ENCODE peak calls at places on chromosome 19, in eight cellular contexts. F is fibroblast of pulmonary artery, Q is keratinocyte, S is lung, K is activated B cell treated with CpG ODN at 0.5 μM for 24 hours, I is GM13976, G is AG09309, N is mucosa of descending colon. X is an unnamed sample.

GRCh38 chr19:41851456-41851855 is 6.6 kb downstream of the DMRTC2 start:
- DNase-seq in F (no peak), Q (no peak), S (no peak), K (no peak), I (no peak), G (no peak), N (no peak), X (no peak)

GRCh38 chr19:12484371-12485322 is at the start of gene ZNF709:
- DNase-seq in F (peak; percentile 85), Q (peak; percentile 30), S (peak; percentile 91), K (peak; percentile 90), I (peak; percentile 94), G (peak; percentile 20), N (peak; percentile 95), X (peak; percentile 89)

GRCh38 chr19:16197188-16197621 is 506 bp upstream of the AP1M1 start:
- DNase-seq in F (peak; percentile 60), Q (no peak), S (no peak), K (no peak), I (peak; percentile 11), G (peak; percentile 96), N (no peak), X (no peak)

GRCh38 chr19:54188224-54188871 is 1.0 kb downstream of the MBOAT7 start:
- DNase-seq in F (peak; percentile 42), Q (no peak), S (peak; percentile 47), K (no peak), I (no peak), G (no peak), N (peak; percentile 55), X (peak; percentile 32)

GRCh38 chr19:20167020-20167644 is at the start of gene ZNF486:
- DNase-seq in F (peak; percentile 96), Q (peak; percentile 72), S (peak; percentile 94), K (peak; percentile 80), I (peak; percentile 76), G (peak; percentile 89), N (peak; percentile 92), X (peak; percentile 94)

GRCh38 chr19:46076951-46077814 is 36.4 kb upstream of the IGFL4 start:
- DNase-seq in F (peak; percentile 89), Q (no peak), S (no peak), K (no peak), I (peak; percentile 82), G (peak; percentile 32), N (peak; percentile 37), X (no peak)

GRCh38 chr19:9881720-9882119 is 46.6 kb downstream of the PIN1 start:
- DNase-seq in F (no peak), Q (no peak), S (no peak), K (no peak), I (no peak), G (no peak), N (peak; percentile 58), X (no peak)

GRCh38 chr19:14337510-14337909 is 43.7 kb upstream of the ADGRE5 start:
- DNase-seq in F (peak; percentile 26), Q (no peak), S (no peak), K (no peak), I (no peak), G (no peak), N (peak; percentile 85), X (peak; percentile 31)

GRCh38 chr19:48795855-48796142 is 15.0 kb downstream of the BCAT2 start:
- DNase-seq in F (no peak), Q (no peak), S (no peak), K (no peak), I (peak; percentile 34), G (no peak), N (peak; percentile 39), X (no peak)

GRCh38 chr19:10417598-10418280 is 2.6 kb upstream of the PDE4A start:
- DNase-seq in F (no peak), Q (no peak), S (no peak), K (no peak), I (peak; percentile 31), G (no peak), N (no peak), X (no peak)

GRCh38 chr19:5851302-5851701 is at the start of gene FUT3:
- DNase-seq in F (no peak), Q (no peak), S (peak; percentile 72), K (no peak), I (no peak), G (no peak), N (peak; percentile 85), X (no peak)

GRCh38 chr19:12782424-12783225 is 7.3 kb upstream of the HOOK2 start:
- DNase-seq in F (peak; percentile 92), Q (no peak), S (peak; percentile 88), K (peak; percentile 89), I (peak; percentile 85), G (no peak), N (peak; percentile 90), X (peak; percentile 87)

GRCh38 chr19:6417713-6418561 is 6.7 kb downstream of the KHSRP start:
- DNase-seq in F (peak; percentile 28), Q (no peak), S (no peak), K (no peak), I (no peak), G (no peak), N (peak; percentile 47), X (no peak)

GRCh38 chr19:10797078-10797477 is 38.9 kb downstream of the TMED1 start:
- DNase-seq in F (no peak), Q (no peak), S (no peak), K (no peak), I (no peak), G (no peak), N (no peak), X (peak; percentile 75)

GRCh38 chr19:15136234-15136954 is 29.2 kb downstream of the SYDE1 start:
- DNase-seq in F (no peak), Q (no peak), S (no peak), K (no peak), I (no peak), G (no peak), N (no peak), X (no peak)

GRCh38 chr19:33407140-33407551 is 33.6 kb downstream of the CEBPG start:
- DNase-seq in F (no peak), Q (no peak), S (no peak), K (no peak), I (no peak), G (no peak), N (no peak), X (no peak)
- TF ChIP-seq CTCF in F (no peak), Q (peak; percentile 7), S (no peak), K (no peak), I (no peak), G (no peak), N (no peak), X (peak; percentile 59)

DNA sequence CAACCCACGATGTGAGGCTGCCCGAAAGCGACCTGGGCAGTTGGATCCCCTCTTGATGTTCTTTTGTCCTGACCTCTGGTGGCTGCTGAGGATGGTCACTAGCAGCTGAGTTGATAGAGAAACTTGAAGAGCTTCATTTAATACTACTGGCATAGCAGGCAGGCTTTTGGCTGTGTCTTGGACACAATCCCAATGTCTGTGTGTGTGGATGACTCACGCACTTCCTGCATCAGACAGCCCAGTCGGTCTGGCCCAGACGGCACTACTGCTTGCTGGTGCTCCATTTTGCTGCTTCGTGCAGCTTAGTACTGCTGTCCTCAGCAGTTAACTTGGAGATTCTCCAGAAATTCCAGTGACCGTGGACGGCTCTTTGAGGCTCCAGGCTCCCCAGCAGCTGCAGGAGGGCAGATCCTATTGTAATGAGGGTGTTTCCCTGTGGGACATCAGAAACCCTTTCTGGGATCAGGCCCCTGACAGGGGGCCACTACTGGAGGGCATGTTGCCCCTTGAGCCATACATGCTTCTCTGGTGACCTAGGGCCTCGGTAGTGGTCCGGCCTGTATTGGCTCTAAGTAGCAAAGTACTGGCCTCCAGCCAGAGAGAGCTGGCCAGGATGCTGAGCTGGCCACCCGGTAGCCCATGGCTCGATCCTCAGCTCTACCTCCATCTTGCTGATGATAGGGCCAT is 4.5 kb downstream of the FPR3 start:
- DNase-seq in F (peak; percentile 100), Q (no peak), S (peak; percentile 72), K (no peak), I (no peak), G (peak; percentile 98), N (peak; percentile 41), X (no peak)
- TF ChIP-seq CTCF in F (peak; percentile 31), Q (no peak), S (no peak), K (no peak), I (no peak), G (peak; percentile 31), N (no peak), X (no peak)

DNA sequence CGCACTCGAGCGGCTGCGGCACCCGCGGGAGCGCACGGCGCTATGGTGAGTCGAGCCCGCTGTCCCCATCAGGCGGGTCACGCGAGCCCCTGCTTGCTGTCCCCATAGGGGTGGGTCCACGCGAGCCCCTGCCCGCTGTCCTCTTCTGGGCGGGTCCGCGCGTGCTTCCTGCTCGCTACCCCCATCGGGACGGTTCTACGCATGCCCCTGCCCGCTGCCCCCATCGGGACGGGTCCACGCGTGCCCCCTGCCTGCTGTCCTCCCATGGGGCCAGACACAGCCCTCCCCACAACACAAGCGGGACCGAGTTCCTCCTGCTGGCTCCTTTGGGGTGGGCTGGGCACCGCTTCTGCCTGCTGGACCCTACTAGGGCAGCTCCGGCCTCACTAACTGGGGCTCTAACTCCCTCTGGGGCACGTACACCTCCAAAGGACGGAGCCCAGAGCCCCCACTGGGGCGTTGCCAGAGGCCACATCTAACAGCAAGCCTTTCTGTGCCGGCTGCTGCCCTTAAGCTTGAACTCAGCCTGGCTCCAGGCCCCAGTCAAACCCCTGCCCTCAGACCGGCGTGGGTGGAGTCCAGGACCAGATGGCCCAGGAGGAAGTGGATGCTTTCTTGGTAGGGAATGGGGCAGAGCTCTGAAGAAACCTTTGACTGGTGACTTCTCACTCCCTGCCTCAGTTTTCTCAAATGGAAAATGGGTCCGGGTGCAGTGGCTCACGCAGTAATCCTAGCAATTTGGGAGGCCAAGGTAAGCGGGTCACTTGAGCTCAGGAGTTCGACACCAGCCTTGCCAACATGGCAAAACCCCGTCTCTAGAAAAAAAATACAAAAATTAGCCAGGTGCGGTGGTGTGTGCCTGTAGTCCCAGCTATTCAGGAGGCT is 722 bp downstream of the COLGALT1 start:
- DNase-seq in F (peak; percentile 70), Q (no peak), S (peak; percentile 69), K (no peak), I (peak; percentile 57), G (no peak), N (peak; percentile 83), X (no peak)
- TF ChIP-seq CTCF in F (no peak), Q (no peak), S (no peak), K (no peak), I (no peak), G (no peak), N (no peak), X (no peak)

GRCh38 chr19:47745010-47745901 is at the start of gene NOP53:
- DNase-seq in F (peak; percentile 98), Q (peak; percentile 74), S (peak; percentile 97), K (peak; percentile 96), I (peak; percentile 97), G (peak; percentile 91), N (peak; percentile 98), X (peak; percentile 98)
- TF ChIP-seq CTCF in F (no peak), Q (no peak), S (no peak), K (no peak), I (no peak), G (no peak), N (no peak), X (no peak)

GRCh38 chr19:38666662-38667448 is 19.4 kb downstream of the ACTN4 start:
- DNase-seq in F (peak; percentile 85), Q (no peak), S (no peak), K (no peak), I (peak; percentile 76), G (no peak), N (peak; percentile 44), X (peak; percentile 47)
- TF ChIP-seq CTCF in F (no peak), Q (no peak), S (no peak), K (no peak), I (no peak), G (no peak), N (no peak), X (no peak)

X was measured in natural killer cell.